ENCODE peak calls at places on chromosomes 11 and 22, in ten cellular contexts. J is GM20000; O is AG09309; N is stimulated activated CD4-positive, alpha-beta T cell treated with anti-CD3 and anti-CD28 coated beads, Interleukin-1b, Interleukin-23, amount 100 ng/mL, for 24 hours; X is cardiac fibroblast; I is GM12865; T is kidney tubule cell; K is gastrocnemius medialis; H is nucleus accumbens; F is fibroblast of the conjunctiva. M is an unnamed sample.

GRCh38 chr11:2137202-2138071 is 1.8 kb downstream of the IGF2 start:
- DNase-seq in K (peak), T (peak), I (no peak), H (no peak), X (peak), F (peak), N (no peak), O (no peak), J (no peak), M (no peak)

GRCh38 chr11:26134481-26135355 is 197.2 kb upstream of the ANO3 start:
- DNase-seq in N (no peak), H (no peak), T (peak), X (peak), I (peak), F (peak), O (no peak), J (peak), K (no peak), M (no peak)

GRCh38 chr11:118443590-118444218 is 7.4 kb downstream of the KMT2A start:
- DNase-seq in F (no peak), T (no peak), H (no peak), X (no peak), O (no peak), K (no peak), I (peak), J (peak), N (no peak), M (peak)

GRCh38 chr11:33900159-33900855 is 8.4 kb upstream of the LMO2 start:
- DNase-seq in X (no peak), I (no peak), H (no peak), F (no peak), K (no peak), N (no peak), J (no peak), O (no peak), T (no peak), M (no peak)

GRCh38 chr11:122242731-122243130 is 126.7 kb upstream of the BLID start:
- DNase-seq in I (no peak), O (no peak), K (no peak), H (no peak), F (no peak), X (no peak), T (no peak), N (no peak), J (no peak), M (no peak)

GRCh38 chr22:21887841-21888240 is 20.4 kb upstream of the MAPK1 start:
- DNase-seq in H (no peak), F (no peak), J (no peak), X (no peak), O (no peak), T (no peak), K (no peak), N (no peak), I (no peak), M (no peak)

GRCh38 chr11:117731689-117732290 is 65.2 kb downstream of the DSCAML1 start:
- DNase-seq in N (no peak), F (no peak), J (no peak), K (no peak), X (no peak), O (no peak), H (no peak), I (no peak), T (peak), M (no peak)

GRCh38 chr11:71935338-71935925 is 6.6 kb downstream of the RNF121 start:
- DNase-seq in I (no peak), T (no peak), F (no peak), H (no peak), X (no peak), J (no peak), O (no peak), N (no peak), K (no peak), M (no peak)

GRCh38 chr11:44694443-44694842 is 32.3 kb upstream of the TSPAN18 start:
- DNase-seq in J (no peak), K (no peak), F (no peak), N (no peak), I (peak), X (no peak), O (no peak), T (no peak), H (no peak), M (no peak)

GRCh38 chr11:19919050-19919561 is 206.5 kb downstream of the NAV2 start:
- DNase-seq in O (peak), X (peak), I (no peak), K (no peak), F (peak), T (peak), N (no peak), J (no peak), H (no peak), M (no peak)

GRCh38 chr11:123570939-123571590 is 83.4 kb downstream of the SCN3B start:
- DNase-seq in O (no peak), N (no peak), J (no peak), F (no peak), K (no peak), I (no peak), T (no peak), X (no peak), H (no peak), M (no peak)

GRCh38 chr22:31020334-31020733 is 51.3 kb downstream of the TUG1 start:
- DNase-seq in J (no peak), T (no peak), N (no peak), K (no peak), O (no peak), H (no peak), F (no peak), X (no peak), I (no peak), M (no peak)

GRCh38 chr11:3087821-3088800 is 30.9 kb upstream of the CARS1 start:
- DNase-seq in X (no peak), J (peak), H (no peak), F (no peak), I (no peak), O (no peak), K (no peak), N (no peak), T (peak), M (no peak)

GRCh38 chr11:102345923-102346322 is 1.1 kb upstream of the BIRC2 start:
- DNase-seq in F (no peak), N (no peak), J (no peak), X (peak), I (peak), T (peak), K (no peak), O (no peak), H (no peak), M (peak)

GRCh38 chr11:71324788-71325417 is 72.5 kb upstream of the SHANK2 start:
- DNase-seq in K (no peak), J (no peak), N (no peak), F (no peak), O (no peak), X (no peak), I (no peak), T (no peak), H (no peak), M (no peak)

GRCh38 chr11:95764267-95764898 is 25.2 kb downstream of the FAM76B start:
- DNase-seq in K (no peak), X (peak), N (no peak), O (peak), T (peak), J (peak), I (peak), H (no peak), F (peak), M (peak)

GRCh38 chr11:783581-784015 is 6.3 kb downstream of the CEND1 start:
- DNase-seq in H (peak), K (peak), N (no peak), T (no peak), J (no peak), I (no peak), F (peak), O (peak), X (peak), M (no peak)

GRCh38 chr22:30866811-30867271 is 101.7 kb downstream of the MORC2 start:
- DNase-seq in F (no peak), H (no peak), T (no peak), J (no peak), K (no peak), I (peak), N (no peak), O (no peak), X (no peak), M (no peak)

GRCh38 chr22:50078761-50079160 is 6.5 kb downstream of the MLC1 start:
- DNase-seq in J (no peak), O (no peak), T (no peak), N (no peak), I (no peak), H (no peak), X (no peak), F (no peak), K (no peak), M (no peak)

GRCh38 chr22:32444068-32444467 is 20.2 kb downstream of the BPIFC start:
- DNase-seq in J (peak), N (no peak), H (no peak), O (no peak), X (peak), I (peak), K (no peak), T (peak), F (no peak), M (no peak)

GRCh38 chr11:114524122-114524521 is 35.6 kb downstream of the NXPE1 start:
- DNase-seq in J (no peak), H (no peak), K (no peak), N (no peak), X (no peak), F (no peak), O (no peak), T (no peak), I (no peak), M (no peak)

GRCh38 chr22:31425331-31426050 is 26.1 kb downstream of the DRG1 start:
- DNase-seq in K (no peak), H (no peak), F (no peak), O (no peak), T (no peak), I (no peak), X (no peak), N (no peak), J (no peak), M (no peak)

GRCh38 chr11:103525069-103525468 is 415.8 kb downstream of the DYNC2H1 start:
- DNase-seq in I (no peak), J (no peak), F (no peak), H (no peak), K (no peak), X (peak), T (peak), O (no peak), N (no peak), M (no peak)

GRCh38 chr11:128501576-128502549 is 85.5 kb downstream of the ETS1 start:
- DNase-seq in T (peak), K (peak), F (no peak), N (no peak), X (peak), H (no peak), I (no peak), O (no peak), J (no peak), M (no peak)

M was measured in GM06990.